ENCODE peak calls at places on chromosome 20, in seven cellular contexts. U, M, C, S, O, D and T are unnamed samples.

GRCh38 chr20:35952480-35953410 is 1.6 kb downstream of the SCAND1 start:
- DNase-seq in D (no peak), S (peak), C (no peak), O (peak), M (no peak), U (no peak), T (no peak)

GRCh38 chr20:52340036-52340634 is 148.6 kb upstream of the ZFP64 start:
- DNase-seq in D (no peak), M (no peak), C (peak), S (peak), U (no peak), O (peak), T (peak)

GRCh38 chr20:38321959-38322598 is 18.1 kb downstream of the BPI start:
- DNase-seq in U (no peak), M (no peak), S (peak), D (no peak), C (peak), O (peak), T (peak)

GRCh38 chr20:38342196-38342595 is 4.1 kb upstream of the LBP start:
- DNase-seq in D (no peak), O (no peak), S (no peak), U (no peak), M (no peak), C (peak), T (no peak)

GRCh38 chr20:51756653-51757052 is 11.5 kb downstream of the ATP9A start:
- DNase-seq in O (no peak), C (no peak), U (no peak), D (no peak), M (no peak), S (no peak), T (no peak)

GRCh38 chr20:21388566-21388965 is 8.8 kb downstream of the NKX2-4 start:
- DNase-seq in O (no peak), S (no peak), C (no peak), D (no peak), U (no peak), M (no peak), T (no peak)

GRCh38 chr20:51894619-51895018 is 92.3 kb upstream of the SALL4 start:
- DNase-seq in D (no peak), O (no peak), C (no peak), U (no peak), M (no peak), S (no peak), T (no peak)

GRCh38 chr20:1327241-1327653 is 1.7 kb downstream of the SDCBP2 start:
- DNase-seq in U (no peak), S (peak), M (peak), O (peak), D (peak), C (no peak), T (no peak)

GRCh38 chr20:43404880-43405279 is 52.8 kb upstream of the SRSF6 start:
- DNase-seq in D (no peak), C (peak), U (no peak), O (no peak), M (peak), S (peak), T (no peak)

GRCh38 chr20:36217226-36217625 is 19.1 kb upstream of the AAR2 start:
- DNase-seq in S (peak), M (no peak), U (no peak), O (no peak), D (no peak), C (peak), T (no peak)

GRCh38 chr20:37567671-37568588 is 40.3 kb upstream of the BLCAP start:
- DNase-seq in S (no peak), C (peak), O (no peak), D (no peak), U (no peak), M (no peak), T (no peak)

GRCh38 chr20:18488301-18488700 is 8.7 kb downstream of the RBBP9 start:
- DNase-seq in M (no peak), O (no peak), U (no peak), C (no peak), D (no peak), S (no peak), T (no peak)

GRCh38 chr20:45611054-45611453 is 18.5 kb upstream of the WFDC10A start:
- DNase-seq in C (peak), U (no peak), O (peak), D (no peak), M (peak), S (peak), T (peak)

GRCh38 chr20:48957521-48957920 is 36.0 kb downstream of the ARFGEF2 start:
- DNase-seq in S (no peak), M (no peak), D (no peak), O (no peak), U (no peak), C (no peak), T (no peak)

GRCh38 chr20:11794525-11794924 is 123.2 kb upstream of the BTBD3 start:
- DNase-seq in S (no peak), C (no peak), U (no peak), M (no peak), D (no peak), O (no peak), T (no peak)

GRCh38 chr20:56708991-56709390 is 79.9 kb downstream of the TFAP2C start:
- DNase-seq in M (no peak), U (no peak), S (no peak), C (no peak), D (no peak), O (no peak), T (no peak)